ENCODE peak calls at places on chromosomes 11 and 22, in seven cellular contexts. V is AG10803; C is astrocyte; G is mesendoderm; I is lower leg skin; K is CD8-positive, alpha-beta T cell; M is spleen. O is an unnamed sample.

GRCh38 chr11:31947051-31947450 is 135.9 kb upstream of the PAX6 start:
- DNase-seq in V (no peak), C (no peak), G (no peak), I (no peak), K (no peak), M (no peak), O (no peak)

GRCh38 chr11:1888811-1889526 is 2.7 kb downstream of the PRR33 start:
- DNase-seq in V (no peak), C (no peak), G (no peak), I (peak), K (peak), M (peak), O (no peak)

GRCh38 chr11:128421577-128421976 is 165.8 kb downstream of the ETS1 start:
- DNase-seq in V (peak), C (peak), G (peak), I (no peak), K (no peak), M (no peak), O (no peak)

GRCh38 chr11:18563090-18563730 is 25.3 kb downstream of the UEVLD start:
- DNase-seq in V (no peak), C (no peak), G (no peak), I (no peak), K (no peak), M (no peak), O (no peak)

GRCh38 chr11:59728913-59729312 is 15.3 kb upstream of the OR10V1 start:
- DNase-seq in V (no peak), C (no peak), G (no peak), I (no peak), K (no peak), M (peak), O (no peak)

GRCh38 chr22:31870890-31871289 is 73.4 kb upstream of the YWHAH start:
- DNase-seq in V (peak), C (peak), G (no peak), I (no peak), K (no peak), M (no peak), O (no peak)

GRCh38 chr11:57711414-57712255 is at the start of gene MED19:
- DNase-seq in V (peak), C (peak), G (peak), I (no peak), K (peak), M (peak), O (peak)

GRCh38 chr11:15737326-15737725 is 619.0 kb downstream of the SOX6 start:
- DNase-seq in V (no peak), C (no peak), G (no peak), I (no peak), K (no peak), M (no peak), O (no peak)

GRCh38 chr11:102914238-102915043 is 39.7 kb upstream of the MMP12 start:
- DNase-seq in V (peak), C (peak), G (peak), I (no peak), K (no peak), M (no peak), O (no peak)

GRCh38 chr11:64872790-64873488 is 5.5 kb downstream of the EHD1 start:
- DNase-seq in V (no peak), C (no peak), G (no peak), I (no peak), K (no peak), M (no peak), O (no peak)

GRCh38 chr11:48107188-48107704 is 109.4 kb upstream of the OR4B1 start:
- DNase-seq in V (peak), C (peak), G (no peak), I (peak), K (no peak), M (peak), O (no peak)

GRCh38 chr11:94926698-94927237 is 46.6 kb downstream of the CWC15 start:
- DNase-seq in V (peak), C (peak), G (peak), I (peak), K (no peak), M (no peak), O (peak)

GRCh38 chr22:27139935-27140493 is 482.6 kb downstream of the MIAT start:
- DNase-seq in V (peak), C (peak), G (no peak), I (no peak), K (no peak), M (no peak), O (no peak)

GRCh38 chr11:77082838-77083552 is 16.2 kb downstream of the CAPN5 start:
- DNase-seq in V (peak), C (no peak), G (peak), I (peak), K (peak), M (peak), O (peak)

GRCh38 chr22:23684051-23684450 is 6.8 kb upstream of the RGL4 start:
- DNase-seq in V (no peak), C (no peak), G (no peak), I (no peak), K (no peak), M (no peak), O (no peak)

GRCh38 chr11:3085052-3085451 is 27.8 kb upstream of the CARS1 start:
- DNase-seq in V (no peak), C (no peak), G (no peak), I (no peak), K (no peak), M (no peak), O (no peak)

GRCh38 chr11:56911312-56911711 is 77.4 kb upstream of the OR5AK2 start:
- DNase-seq in V (no peak), C (no peak), G (no peak), I (no peak), K (no peak), M (no peak), O (no peak)

GRCh38 chr22:45309422-45310227 is at the start of gene FAM118A:
- DNase-seq in V (peak), C (peak), G (peak), I (peak), K (peak), M (peak), O (peak)

GRCh38 chr22:38088723-38089473 is 4.9 kb upstream of the SLC16A8 start:
- DNase-seq in V (peak), C (no peak), G (no peak), I (no peak), K (no peak), M (no peak), O (no peak)
- H3K4me3 ChIP-seq in V (peak), C (no peak), G (no peak), I (no peak), K (no peak), M (no peak), O (no peak)

DNA sequence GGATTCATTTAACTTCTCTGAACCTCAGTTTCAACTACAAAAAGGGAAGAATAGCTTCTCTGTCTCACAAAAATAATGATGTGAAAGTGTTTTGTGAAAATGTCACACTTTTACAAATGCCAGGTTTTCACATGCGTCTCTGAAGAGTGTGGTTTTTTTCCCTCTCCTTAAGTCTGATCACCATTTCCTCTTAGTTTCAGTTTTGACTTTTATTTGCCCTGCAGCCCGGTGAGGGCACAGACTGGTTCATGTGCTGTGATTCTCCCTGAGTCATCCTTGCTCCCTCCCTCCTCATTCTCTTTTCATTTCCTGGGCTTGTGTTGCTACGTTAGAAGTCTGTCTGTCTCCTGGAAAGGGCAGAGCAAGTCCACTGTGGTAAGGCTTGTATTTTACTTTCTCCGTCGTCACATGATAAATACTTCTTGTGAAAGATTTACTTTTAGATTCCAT is 67.8 kb downstream of the BID start:
- DNase-seq in V (peak), C (peak), G (peak), I (no peak), K (peak), M (no peak), O (no peak)
- H3K4me3 ChIP-seq in V (peak), C (peak), G (no peak), I (no peak), K (no peak), M (no peak), O (no peak)

GRCh38 chr11:20156280-20156875 is 3.9 kb downstream of the DBX1 start:
- DNase-seq in V (no peak), C (no peak), G (peak), I (no peak), K (peak), M (peak), O (peak)
- H3K4me3 ChIP-seq in V (no peak), C (no peak), G (peak), I (no peak), K (peak), M (peak), O (no peak)

DNA sequence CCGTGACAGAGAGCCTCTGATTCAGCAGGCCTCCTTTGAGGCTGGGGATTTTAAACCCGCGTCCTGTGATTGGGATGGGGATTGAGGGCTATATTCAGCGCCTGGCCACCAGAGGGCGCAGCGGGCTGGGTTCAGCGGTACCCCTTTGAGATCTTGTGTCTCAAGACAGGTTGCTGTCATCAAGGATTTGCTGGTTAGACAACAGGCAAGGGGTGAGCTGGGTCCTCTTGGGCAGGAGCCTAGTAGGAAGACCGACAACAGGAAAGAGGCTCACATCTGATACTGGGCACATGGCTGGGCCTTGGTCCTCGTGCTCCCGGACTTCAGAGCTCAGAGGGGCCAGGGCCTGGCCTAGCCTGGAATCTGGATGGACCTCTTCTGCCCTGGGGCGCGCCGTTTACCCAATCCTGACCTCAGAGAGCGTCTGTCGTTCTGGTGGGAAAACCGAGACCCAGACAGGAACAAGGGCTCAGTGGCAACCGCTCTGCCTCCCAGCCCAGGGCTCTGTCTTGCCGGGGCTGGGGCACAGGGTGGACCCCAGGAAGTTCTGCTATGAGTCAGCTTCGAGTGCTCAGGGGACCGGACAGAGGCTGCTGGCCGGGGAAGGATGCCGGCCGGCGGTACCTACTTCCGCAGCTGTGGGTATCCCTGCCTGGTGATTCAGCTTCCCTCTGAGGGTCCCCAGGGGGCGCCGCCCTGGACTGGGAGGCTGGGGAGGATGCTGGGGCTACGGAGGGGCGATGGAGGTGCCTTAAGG is 926 bp upstream of the SLC35E4 start:
- DNase-seq in V (peak), C (peak), G (peak), I (peak), K (peak), M (peak), O (peak)
- H3K4me3 ChIP-seq in V (peak), C (peak), G (no peak), I (no peak), K (peak), M (peak), O (no peak)

GRCh38 chr11:62547691-62548281 is 1.2 kb upstream of the AHNAK start:
- DNase-seq in V (no peak), C (no peak), G (no peak), I (no peak), K (no peak), M (no peak), O (no peak)
- H3K4me3 ChIP-seq in V (peak), C (peak), G (no peak), I (peak), K (no peak), M (no peak), O (no peak)

GRCh38 chr11:68324241-68324640 is 11.8 kb downstream of the LRP5 start:
- DNase-seq in V (no peak), C (no peak), G (no peak), I (no peak), K (no peak), M (no peak), O (no peak)
- H3K4me3 ChIP-seq in V (no peak), C (no peak), G (no peak), I (no peak), K (no peak), M (no peak), O (no peak)

DNA sequence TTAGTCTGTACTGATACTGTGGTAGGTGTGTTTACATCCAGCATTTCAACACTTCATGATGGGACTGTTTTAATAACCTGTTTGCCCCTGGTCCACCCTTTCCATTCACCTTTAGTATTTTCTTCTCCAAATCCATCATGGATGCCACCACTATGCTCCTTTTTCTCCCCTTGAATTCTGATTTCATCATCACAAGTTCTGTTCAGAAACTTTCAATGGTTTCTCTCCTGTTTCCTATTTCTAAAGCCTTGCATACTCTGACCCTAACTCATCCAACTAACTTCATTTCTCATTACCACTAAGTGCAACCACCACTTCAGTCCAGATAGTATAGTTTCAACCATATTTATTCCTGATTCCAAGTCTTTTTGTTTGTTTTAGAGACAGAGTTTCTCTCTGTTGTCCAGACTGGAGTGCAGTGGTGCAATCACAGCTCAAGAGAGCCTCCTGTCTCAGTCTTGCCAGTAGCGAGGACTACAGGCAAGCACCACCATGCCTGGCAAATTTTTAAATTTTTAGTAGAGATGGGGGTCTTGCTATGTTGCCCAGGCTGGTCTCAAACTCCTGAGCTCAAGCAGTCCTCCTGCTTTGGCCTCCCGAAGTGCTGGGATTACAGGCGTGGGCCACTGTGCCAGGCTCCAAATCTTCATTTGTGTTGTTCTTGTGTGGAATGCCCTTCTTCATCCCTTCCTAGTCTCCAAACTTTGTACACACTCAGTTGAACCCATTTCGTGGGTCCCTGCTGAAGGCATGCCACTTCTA is 1.2 kb upstream of the LIN7C start:
- DNase-seq in V (peak), C (no peak), G (no peak), I (no peak), K (no peak), M (no peak), O (no peak)
- H3K4me3 ChIP-seq in V (peak), C (peak), G (no peak), I (no peak), K (peak), M (peak), O (no peak)

DNA sequence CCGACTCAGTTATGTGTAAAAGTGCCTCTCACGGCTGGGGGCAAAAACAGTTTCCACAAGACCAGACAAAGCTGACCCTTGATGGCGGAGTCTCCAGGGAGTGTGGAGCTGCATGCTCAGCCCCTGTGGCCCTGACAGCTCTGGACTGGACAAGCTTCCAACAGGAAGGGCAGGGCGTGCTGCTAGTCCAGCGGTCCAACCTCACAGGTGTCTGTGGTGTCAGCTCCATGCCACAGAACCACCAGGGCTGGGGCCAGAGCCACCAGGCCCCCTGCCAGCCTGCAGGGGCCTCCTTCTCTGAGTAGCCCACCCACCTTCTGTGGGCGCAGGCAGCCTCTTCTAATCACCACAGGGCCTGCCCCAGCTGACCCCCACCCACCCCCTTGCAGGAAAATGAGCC is 149.7 kb downstream of the CRYBB2 start:
- DNase-seq in V (no peak), C (no peak), G (no peak), I (no peak), K (no peak), M (no peak), O (no peak)
- H3K4me3 ChIP-seq in V (no peak), C (no peak), G (no peak), I (no peak), K (no peak), M (no peak), O (no peak)

GRCh38 chr22:20435436-20436308 is 2.0 kb downstream of the SCARF2 start:
- DNase-seq in V (no peak), C (no peak), G (no peak), I (peak), K (no peak), M (peak), O (no peak)
- H3K4me3 ChIP-seq in V (peak), C (peak), G (peak), I (no peak), K (no peak), M (peak), O (no peak)

GRCh38 chr22:37747715-37748100 is 50.9 kb downstream of the TRIOBP start:
- DNase-seq in V (no peak), C (no peak), G (no peak), I (no peak), K (no peak), M (no peak), O (no peak)
- H3K4me3 ChIP-seq in V (peak), C (peak), G (no peak), I (no peak), K (no peak), M (peak), O (no peak)

O was measured in mucosa of descending colon.